ENCODE peak calls at places on chromosomes 6 and 20, in seven cellular contexts. One of them, this sample, is unnamed.
A peak's percentile ranks its signal among the peaks of the same experiment; 100 is the strongest.

GRCh38 chr6:147603392-147604081 is 95.0 kb downstream of the SAMD5 start:
- DNase-seq in spleen: no peak
- DNase-seq in HCT116: no peak
- DNase-seq in psoas muscle: no peak
- DNase-seq in pancreas: no peak
- DNase-seq in testis: no peak
- DNase-seq in neural progenitor cell: no peak
- DNase-seq in this sample: no peak

GRCh38 chr20:17612975-17613327 is 43.1 kb downstream of the DSTN start:
- DNase-seq in psoas muscle: no peak
- DNase-seq in spleen: no peak
- DNase-seq in testis: no peak
- DNase-seq in HCT116: no peak
- DNase-seq in neural progenitor cell: no peak
- DNase-seq in pancreas: no peak
- DNase-seq in this sample: no peak

GRCh38 chr6:53233309-53233708 is 84.7 kb upstream of the GCM1 start:
- DNase-seq in pancreas: no peak
- DNase-seq in neural progenitor cell: no peak
- DNase-seq in HCT116: no peak
- DNase-seq in psoas muscle: no peak
- DNase-seq in spleen: no peak
- DNase-seq in testis: no peak
- DNase-seq in this sample: no peak

GRCh38 chr6:100342830-100343229 is 121.9 kb downstream of the SIM1 start:
- DNase-seq in HCT116: no peak
- DNase-seq in spleen: no peak
- DNase-seq in testis: no peak
- DNase-seq in psoas muscle: no peak
- DNase-seq in neural progenitor cell: no peak
- DNase-seq in pancreas: no peak
- DNase-seq in this sample: no peak

GRCh38 chr20:40339661-40340449 is 349.2 kb downstream of the MAFB start:
- DNase-seq in neural progenitor cell: no peak
- DNase-seq in testis: peak; percentile 39
- DNase-seq in spleen: peak; percentile 80
- DNase-seq in HCT116: no peak
- DNase-seq in pancreas: no peak
- DNase-seq in psoas muscle: peak; percentile 27
- DNase-seq in this sample: peak; percentile 9

GRCh38 chr20:35328689-35329088 is 36.5 kb upstream of the FAM83C start:
- DNase-seq in psoas muscle: no peak
- DNase-seq in spleen: no peak
- DNase-seq in HCT116: no peak
- DNase-seq in testis: no peak
- DNase-seq in neural progenitor cell: no peak
- DNase-seq in pancreas: no peak
- DNase-seq in this sample: no peak

GRCh38 chr6:71345505-71345904 is 56.9 kb downstream of the OGFRL1 start:
- DNase-seq in neural progenitor cell: no peak
- DNase-seq in psoas muscle: no peak
- DNase-seq in testis: no peak
- DNase-seq in pancreas: no peak
- DNase-seq in spleen: no peak
- DNase-seq in HCT116: no peak
- DNase-seq in this sample: no peak

GRCh38 chr6:49326337-49326736 is 136.7 kb downstream of the MMUT start:
- DNase-seq in psoas muscle: no peak
- DNase-seq in spleen: no peak
- DNase-seq in HCT116: no peak
- DNase-seq in pancreas: no peak
- DNase-seq in testis: no peak
- DNase-seq in neural progenitor cell: no peak
- DNase-seq in this sample: no peak

GRCh38 chr6:150627601-150628012 is 27.9 kb downstream of the PLEKHG1 start:
- DNase-seq in spleen: no peak
- DNase-seq in neural progenitor cell: no peak
- DNase-seq in pancreas: no peak
- DNase-seq in HCT116: no peak
- DNase-seq in psoas muscle: no peak
- DNase-seq in testis: no peak
- DNase-seq in this sample: no peak

GRCh38 chr6:16563628-16564240 is 197.5 kb downstream of the ATXN1 start:
- DNase-seq in HCT116: no peak
- DNase-seq in psoas muscle: no peak
- DNase-seq in neural progenitor cell: no peak
- DNase-seq in spleen: no peak
- DNase-seq in testis: no peak
- DNase-seq in pancreas: no peak
- DNase-seq in this sample: no peak

GRCh38 chr6:16562498-16562897 is 198.8 kb downstream of the ATXN1 start:
- DNase-seq in pancreas: no peak
- DNase-seq in neural progenitor cell: no peak
- DNase-seq in spleen: no peak
- DNase-seq in testis: no peak
- DNase-seq in HCT116: no peak
- DNase-seq in psoas muscle: no peak
- DNase-seq in this sample: no peak

GRCh38 chr6:16564430-16564829 is 196.8 kb downstream of the ATXN1 start:
- DNase-seq in HCT116: no peak
- DNase-seq in neural progenitor cell: no peak
- DNase-seq in pancreas: no peak
- DNase-seq in testis: no peak
- DNase-seq in psoas muscle: no peak
- DNase-seq in spleen: no peak
- DNase-seq in this sample: no peak

GRCh38 chr6:16555550-16555949 is 205.7 kb downstream of the ATXN1 start:
- DNase-seq in spleen: no peak
- DNase-seq in psoas muscle: no peak
- DNase-seq in testis: no peak
- DNase-seq in HCT116: no peak
- DNase-seq in pancreas: no peak
- DNase-seq in neural progenitor cell: no peak
- DNase-seq in this sample: no peak

GRCh38 chr6:16559091-16559490 is 202.2 kb downstream of the ATXN1 start:
- DNase-seq in psoas muscle: no peak
- DNase-seq in spleen: no peak
- DNase-seq in HCT116: no peak
- DNase-seq in pancreas: no peak
- DNase-seq in testis: no peak
- DNase-seq in neural progenitor cell: no peak
- DNase-seq in this sample: no peak
- H3K27ac ChIP-seq in psoas muscle: no peak overlapping the region
- H3K27ac ChIP-seq in spleen: no peak overlapping the region
- H3K27ac ChIP-seq in HCT116: no peak overlapping the region
- H3K27ac ChIP-seq in pancreas: no peak overlapping the region
- H3K27ac ChIP-seq in testis: no peak overlapping the region
- H3K27ac ChIP-seq in neural progenitor cell: no peak overlapping the region
- H3K27ac ChIP-seq in this sample: peak overlapping the region; percentile 17

GRCh38 chr6:148925701-148926100 is 178.9 kb downstream of the UST start:
- DNase-seq in neural progenitor cell: no peak
- DNase-seq in HCT116: no peak
- DNase-seq in psoas muscle: no peak
- DNase-seq in testis: no peak
- DNase-seq in pancreas: no peak
- DNase-seq in spleen: no peak
- DNase-seq in this sample: no peak

GRCh38 chr6:148926478-148926877 is 179.6 kb downstream of the UST start:
- DNase-seq in spleen: no peak
- DNase-seq in HCT116: no peak
- DNase-seq in neural progenitor cell: no peak
- DNase-seq in testis: no peak
- DNase-seq in psoas muscle: no peak
- DNase-seq in pancreas: no peak
- DNase-seq in this sample: no peak

GRCh38 chr6:148927581-148927980 is 180.8 kb downstream of the UST start:
- DNase-seq in psoas muscle: no peak
- DNase-seq in spleen: no peak
- DNase-seq in HCT116: no peak
- DNase-seq in testis: no peak
- DNase-seq in pancreas: no peak
- DNase-seq in neural progenitor cell: no peak
- DNase-seq in this sample: no peak

GRCh38 chr6:148928811-148929210 is 182.0 kb downstream of the UST start:
- DNase-seq in testis: no peak
- DNase-seq in spleen: no peak
- DNase-seq in pancreas: no peak
- DNase-seq in neural progenitor cell: no peak
- DNase-seq in HCT116: no peak
- DNase-seq in psoas muscle: no peak
- DNase-seq in this sample: no peak

DNA sequence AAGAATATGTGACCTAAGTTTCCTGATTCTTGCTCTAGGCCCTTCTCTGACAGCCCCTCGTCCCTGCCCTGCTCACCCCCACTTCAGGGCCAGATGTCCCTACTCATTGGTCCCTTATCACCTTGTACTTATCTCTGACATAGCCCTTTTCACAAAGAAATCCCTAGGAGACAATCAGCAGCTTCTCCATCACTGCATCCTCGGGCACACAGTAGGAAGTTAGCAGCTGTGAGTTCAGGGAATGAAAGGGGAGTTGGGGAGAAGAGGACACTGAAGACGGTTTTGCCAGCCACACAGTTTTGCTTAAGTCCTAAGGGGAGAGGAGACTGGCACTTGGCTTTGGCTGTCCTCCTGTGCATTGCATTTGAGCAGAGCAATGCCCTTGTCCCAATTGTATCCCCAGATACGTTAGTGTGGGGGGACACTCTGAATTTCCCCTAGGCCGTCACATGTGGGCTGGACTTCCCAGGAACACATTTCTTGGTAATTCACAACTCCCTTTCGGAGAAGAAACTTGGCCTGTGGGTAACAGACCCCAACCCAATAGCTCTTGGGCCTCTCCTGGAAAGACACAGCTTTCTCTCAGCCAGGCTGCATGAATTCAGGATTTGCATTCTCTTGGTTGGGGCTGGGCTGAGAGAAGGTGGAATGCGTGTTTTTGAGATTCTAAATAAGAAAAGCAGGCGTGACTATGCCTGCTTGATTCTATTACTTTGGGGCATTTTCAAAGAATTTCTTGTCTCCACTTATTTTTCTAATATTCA is 177.6 kb downstream of the UST start:
- DNase-seq in pancreas: no peak
- DNase-seq in neural progenitor cell: no peak
- DNase-seq in testis: no peak
- DNase-seq in HCT116: no peak
- DNase-seq in psoas muscle: no peak
- DNase-seq in spleen: no peak
- DNase-seq in this sample: no peak
- H3K27ac ChIP-seq in pancreas: no peak overlapping the region
- H3K27ac ChIP-seq in neural progenitor cell: no peak overlapping the region
- H3K27ac ChIP-seq in testis: no peak overlapping the region
- H3K27ac ChIP-seq in HCT116: no peak overlapping the region
- H3K27ac ChIP-seq in psoas muscle: no peak overlapping the region
- H3K27ac ChIP-seq in spleen: no peak overlapping the region
- H3K27ac ChIP-seq in this sample: no peak overlapping the region

GRCh38 chr20:44701889-44702288 is 13.3 kb upstream of the CCN5 start:
- DNase-seq in spleen: no peak
- DNase-seq in psoas muscle: no peak
- DNase-seq in testis: no peak
- DNase-seq in neural progenitor cell: peak; percentile 47
- DNase-seq in HCT116: no peak
- DNase-seq in pancreas: no peak
- DNase-seq in this sample: no peak

GRCh38 chr20:44701116-44701865 is 13.9 kb upstream of the CCN5 start:
- DNase-seq in pancreas: no peak
- DNase-seq in testis: peak; percentile 48
- DNase-seq in HCT116: no peak
- DNase-seq in neural progenitor cell: no peak
- DNase-seq in psoas muscle: no peak
- DNase-seq in spleen: no peak
- DNase-seq in this sample: no peak

GRCh38 chr20:44703183-44703925 is 11.8 kb upstream of the CCN5 start:
- DNase-seq in spleen: no peak
- DNase-seq in neural progenitor cell: no peak
- DNase-seq in pancreas: no peak
- DNase-seq in testis: no peak
- DNase-seq in psoas muscle: no peak
- DNase-seq in HCT116: no peak
- DNase-seq in this sample: no peak

GRCh38 chr20:44703956-44704488 is 11.1 kb upstream of the CCN5 start:
- DNase-seq in psoas muscle: no peak
- DNase-seq in testis: no peak
- DNase-seq in HCT116: no peak
- DNase-seq in pancreas: no peak
- DNase-seq in neural progenitor cell: no peak
- DNase-seq in spleen: no peak
- DNase-seq in this sample: no peak

DNA sequence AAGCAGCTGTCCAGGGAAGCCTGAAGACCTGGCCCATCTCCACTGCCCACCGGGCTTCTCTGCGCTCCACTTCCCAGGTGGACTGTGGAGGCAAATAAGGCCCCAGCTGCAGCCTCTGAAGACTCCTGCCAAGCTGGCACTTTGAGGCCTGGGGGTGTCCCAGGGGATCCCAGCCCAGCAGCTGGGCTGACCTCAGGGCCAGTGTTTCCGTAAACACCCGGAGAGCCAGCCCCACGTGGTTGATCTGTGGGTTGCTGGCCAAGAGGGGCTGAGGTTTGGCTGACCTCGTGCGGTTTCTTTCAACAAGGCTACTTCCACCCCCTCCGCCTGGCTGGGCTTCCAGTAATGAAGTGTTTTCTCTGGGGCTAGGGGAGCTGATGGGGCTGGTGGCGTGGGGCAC is 12.4 kb upstream of the CCN5 start:
- DNase-seq in spleen: peak; percentile 85
- DNase-seq in testis: peak; percentile 82
- DNase-seq in psoas muscle: peak; percentile 92
- DNase-seq in pancreas: peak; percentile 51
- DNase-seq in HCT116: no peak
- DNase-seq in neural progenitor cell: no peak
- DNase-seq in this sample: peak; percentile 44
- H3K27ac ChIP-seq in spleen: no peak overlapping the region
- H3K27ac ChIP-seq in testis: peak overlapping the region; percentile 47
- H3K27ac ChIP-seq in psoas muscle: peak overlapping the region; percentile 68
- H3K27ac ChIP-seq in pancreas: no peak overlapping the region
- H3K27ac ChIP-seq in HCT116: no peak overlapping the region
- H3K27ac ChIP-seq in neural progenitor cell: no peak overlapping the region
- H3K27ac ChIP-seq in this sample: peak overlapping the region; percentile 58

GRCh38 chr20:51570755-51571469 is 28.4 kb upstream of the NFATC2 start:
- DNase-seq in spleen: no peak
- DNase-seq in pancreas: no peak
- DNase-seq in neural progenitor cell: no peak
- DNase-seq in psoas muscle: peak; percentile 45
- DNase-seq in HCT116: no peak
- DNase-seq in testis: peak; percentile 17
- DNase-seq in this sample: no peak
- H3K27ac ChIP-seq in spleen: no peak overlapping the region
- H3K27ac ChIP-seq in pancreas: no peak overlapping the region
- H3K27ac ChIP-seq in neural progenitor cell: no peak overlapping the region
- H3K27ac ChIP-seq in psoas muscle: peak overlapping the region; percentile 77
- H3K27ac ChIP-seq in HCT116: no peak overlapping the region
- H3K27ac ChIP-seq in testis: no peak overlapping the region
- H3K27ac ChIP-seq in this sample: no peak overlapping the region

DNA sequence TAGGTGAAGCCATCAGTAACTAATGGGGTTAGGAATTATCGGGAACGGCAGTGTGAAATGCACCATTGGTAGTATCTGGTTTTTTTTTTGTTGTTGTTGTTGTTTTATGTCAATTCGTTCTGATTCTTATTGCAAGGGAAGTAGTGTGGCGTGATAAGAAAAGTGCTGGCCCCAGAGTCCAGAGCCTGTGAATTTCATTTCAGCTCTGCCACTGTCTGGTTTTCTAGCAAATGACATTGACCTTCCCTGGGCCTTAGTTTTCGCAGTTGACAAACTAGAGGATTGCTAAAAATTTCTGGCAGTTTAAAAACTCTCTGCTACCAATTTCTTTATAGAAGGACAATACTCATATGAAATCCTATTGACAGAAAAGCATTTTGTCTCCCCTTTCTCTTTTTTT is 161.6 kb downstream of the AIG1 start:
- DNase-seq in neural progenitor cell: no peak
- DNase-seq in HCT116: no peak
- DNase-seq in testis: no peak
- DNase-seq in psoas muscle: no peak
- DNase-seq in spleen: no peak
- DNase-seq in pancreas: no peak
- DNase-seq in this sample: no peak
- H3K27ac ChIP-seq in neural progenitor cell: no peak overlapping the region
- H3K27ac ChIP-seq in HCT116: no peak overlapping the region
- H3K27ac ChIP-seq in testis: no peak overlapping the region
- H3K27ac ChIP-seq in psoas muscle: peak overlapping the region; percentile 7
- H3K27ac ChIP-seq in spleen: no peak overlapping the region
- H3K27ac ChIP-seq in pancreas: no peak overlapping the region
- H3K27ac ChIP-seq in this sample: no peak overlapping the region

This sample was measured in thyroid gland.